ENCODE peak calls at places on chromosomes 6 and 20, in five cellular contexts. O is GM23338, V is adrenal gland, J is fibroblast of lung, Z is suprapubic skin. C is an unnamed sample. For H3K27me3, the result is how much of the 10 kb centered on the place peaks cover.

GRCh38 chr6:11429577-11429976 is 108.0 kb upstream of the TMEM170B start:
- DNase-seq in Z (no peak), V (no peak), J (peak), O (peak), C (no peak)

GRCh38 chr6:33630014-33630413 is 8.9 kb downstream of the ITPR3 start:
- DNase-seq in V (no peak), Z (no peak), O (no peak), J (no peak), C (no peak)

GRCh38 chr6:17621003-17621402 is 20.9 kb downstream of the FAM8A1 start:
- DNase-seq in J (peak), O (no peak), V (no peak), Z (no peak), C (no peak)

GRCh38 chr6:145214570-145214969 is 520.8 kb downstream of the EPM2A start:
- DNase-seq in V (peak), O (peak), Z (no peak), J (peak), C (no peak)

GRCh38 chr20:45294003-45294368 is 12.7 kb upstream of the RBPJL start:
- DNase-seq in O (no peak), J (no peak), Z (no peak), V (no peak), C (no peak)

GRCh38 chr6:20463396-20463795 is 61.7 kb downstream of the E2F3 start:
- DNase-seq in V (no peak), J (no peak), O (no peak), Z (no peak), C (no peak)

GRCh38 chr6:34792605-34793500 is 970 bp downstream of the BLTP3A start:
- DNase-seq in J (peak), Z (no peak), O (peak), V (peak), C (peak)

GRCh38 chr6:89471287-89471867 is 38.4 kb downstream of the ANKRD6 start:
- DNase-seq in V (no peak), O (peak), J (peak), Z (no peak), C (no peak)

GRCh38 chr20:7693761-7694160 is 246.5 kb downstream of the HAO1 start:
- DNase-seq in Z (no peak), O (no peak), V (no peak), J (peak), C (no peak)

GRCh38 chr20:50379049-50379990 is 130.9 kb upstream of the PTPN1 start:
- DNase-seq in V (peak), O (no peak), Z (peak), J (peak), C (no peak)

GRCh38 chr6:10837692-10837996 is 695 bp downstream of the MAK start:
- DNase-seq in V (peak), O (no peak), J (no peak), Z (no peak), C (peak)

GRCh38 chr6:156912431-156912830 is 135.3 kb downstream of the ARID1B start:
- DNase-seq in O (peak), J (no peak), V (no peak), Z (no peak), C (no peak)

GRCh38 chr20:25452333-25452732 is 44.9 kb downstream of the GINS1 start:
- DNase-seq in O (no peak), V (no peak), Z (no peak), J (no peak), C (no peak)

GRCh38 chr6:72709436-72709835 is 87.6 kb downstream of the KCNQ5 start:
- DNase-seq in V (no peak), O (no peak), Z (no peak), J (no peak), C (no peak)

GRCh38 chr6:124466949-124467348 is 495.3 kb upstream of the RNF217 start:
- DNase-seq in V (no peak), J (peak), Z (no peak), O (no peak), C (no peak)

GRCh38 chr6:145502417-145502816 is 232.9 kb downstream of the EPM2A start:
- DNase-seq in V (no peak), O (no peak), J (no peak), Z (no peak), C (no peak)

GRCh38 chr6:37547564-37548061 is 47.9 kb upstream of the CCDC167 start:
- DNase-seq in Z (no peak), O (no peak), J (peak), V (peak), C (no peak)

GRCh38 chr6:106502534-106502933 is 126.8 kb downstream of the RTN4IP1 start:
- DNase-seq in V (no peak), Z (no peak), O (no peak), J (no peak), C (no peak)

GRCh38 chr6:40328376-40328987 is 258.7 kb downstream of the LRFN2 start:
- DNase-seq in J (no peak), Z (no peak), O (peak), V (peak), C (peak)

GRCh38 chr6:132126150-132126549 is 175.0 kb upstream of the CCN2 start:
- DNase-seq in O (peak), Z (no peak), J (no peak), V (no peak), C (no peak)

GRCh38 chr20:56420940-56421688 is 9.1 kb downstream of the CASS4 start:
- DNase-seq in J (no peak), Z (no peak), V (peak), O (no peak), C (no peak)

GRCh38 chr6:108948252-108948651 is 100.0 kb downstream of the ARMC2 start:
- DNase-seq in O (no peak), V (no peak), J (no peak), Z (no peak), C (no peak)

GRCh38 chr6:21748343-21749063 is 155.0 kb downstream of the SOX4 start:
- DNase-seq in Z (no peak), V (no peak), O (peak), J (peak), C (no peak)

GRCh38 chr20:63973636-63974401 is 4.1 kb upstream of the ZNF512B start:
- DNase-seq in O (peak), J (peak), Z (peak), V (peak), C (peak)

GRCh38 chr20:36777576-36777975 is 4.0 kb upstream of the DSN1 start:
- DNase-seq in V (no peak), O (no peak), Z (no peak), J (no peak), C (no peak)

GRCh38 chr20:845967-846893 is 12.7 kb downstream of the FAM110A start:
- DNase-seq in J (no peak), Z (no peak), V (no peak), O (no peak), C (no peak)

GRCh38 chr6:161256390-161256789 is 17.5 kb downstream of the AGPAT4 start:
- DNase-seq in O (no peak), Z (no peak), J (no peak), V (no peak), C (no peak)

GRCh38 chr6:126118934-126119333 is 132.6 kb downstream of the TRMT11 start:
- DNase-seq in Z (no peak), V (no peak), J (peak), O (no peak), C (no peak)

GRCh38 chr20:37395411-37395800 is 49.5 kb downstream of the SRC start:
- DNase-seq in Z (no peak), O (no peak), V (no peak), J (no peak), C (no peak)

GRCh38 chr6:138403324-138403800 is 661 bp upstream of the HEBP2 start:
- DNase-seq in Z (no peak), O (no peak), V (peak), J (no peak), C (peak)

GRCh38 chr20:9348316-9348715 is 166.1 kb upstream of the LAMP5 start:
- DNase-seq in Z (no peak), O (no peak), V (no peak), J (no peak), C (no peak)

GRCh38 chr6:115782612-115783011 is 278.1 kb downstream of the FRK start:
- DNase-seq in V (no peak), J (no peak), O (no peak), Z (no peak), C (no peak)

GRCh38 chr6:5937516-5937915 is 69.2 kb downstream of the NRN1 start:
- DNase-seq in J (no peak), V (no peak), Z (no peak), O (no peak), C (no peak)

GRCh38 chr6:7914311-7914710 is 3.7 kb upstream of the TXNDC5 start:
- DNase-seq in O (no peak), Z (no peak), J (no peak), V (peak), C (no peak)

GRCh38 chr6:130760006-130760405 is 67.2 kb upstream of the SMLR1 start:
- DNase-seq in V (peak), Z (no peak), J (peak), O (peak), C (peak)

GRCh38 chr6:37516076-37516919 is 16.6 kb upstream of the CCDC167 start:
- DNase-seq in J (no peak), V (peak), Z (no peak), O (peak), C (peak)

GRCh38 chr6:14889698-14890593 is 355.9 kb upstream of the JARID2 start:
- DNase-seq in O (no peak), J (no peak), V (no peak), Z (no peak), C (no peak)

GRCh38 chr6:152151930-152152329 is 344.4 kb downstream of the ESR1 start:
- DNase-seq in Z (no peak), V (no peak), J (no peak), O (no peak), C (no peak)

GRCh38 chr6:52876056-52876787 is 33.3 kb downstream of the GSTA3 start:
- DNase-seq in V (no peak), Z (no peak), J (no peak), O (no peak), C (no peak)

GRCh38 chr6:52877168-52877567 is 32.3 kb downstream of the GSTA3 start:
- DNase-seq in J (peak), O (no peak), Z (no peak), V (no peak), C (no peak)

GRCh38 chr6:52877786-52878185 is 31.7 kb downstream of the GSTA3 start:
- DNase-seq in J (peak), Z (no peak), V (no peak), O (no peak), C (no peak)

GRCh38 chr6:52881996-52882841 is 27.3 kb downstream of the GSTA3 start:
- DNase-seq in V (peak), O (peak), J (peak), Z (no peak), C (peak)

DNA sequence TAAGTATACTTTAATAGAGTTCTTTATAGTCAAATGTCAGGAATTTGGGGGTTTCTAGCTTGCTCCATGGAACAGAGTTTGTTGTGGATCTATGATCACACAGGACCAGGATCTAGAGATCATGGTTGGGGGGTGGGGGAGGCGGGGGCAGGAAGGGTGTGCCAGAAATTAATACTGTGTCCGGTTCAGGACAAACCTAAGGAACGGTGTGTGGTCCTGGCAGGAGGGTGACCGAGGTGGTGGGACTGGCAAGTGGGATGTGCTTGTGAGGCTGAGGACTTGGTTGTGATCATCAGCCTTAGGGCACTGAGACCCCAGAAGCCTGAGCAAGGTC is 27.9 kb downstream of the GSTA3 start:
- DNase-seq in J (no peak), Z (no peak), O (no peak), V (no peak), C (no peak)
- H3K4me3 ChIP-seq in J (no peak), Z (peak), O (peak), V (peak), C (peak)

DNA sequence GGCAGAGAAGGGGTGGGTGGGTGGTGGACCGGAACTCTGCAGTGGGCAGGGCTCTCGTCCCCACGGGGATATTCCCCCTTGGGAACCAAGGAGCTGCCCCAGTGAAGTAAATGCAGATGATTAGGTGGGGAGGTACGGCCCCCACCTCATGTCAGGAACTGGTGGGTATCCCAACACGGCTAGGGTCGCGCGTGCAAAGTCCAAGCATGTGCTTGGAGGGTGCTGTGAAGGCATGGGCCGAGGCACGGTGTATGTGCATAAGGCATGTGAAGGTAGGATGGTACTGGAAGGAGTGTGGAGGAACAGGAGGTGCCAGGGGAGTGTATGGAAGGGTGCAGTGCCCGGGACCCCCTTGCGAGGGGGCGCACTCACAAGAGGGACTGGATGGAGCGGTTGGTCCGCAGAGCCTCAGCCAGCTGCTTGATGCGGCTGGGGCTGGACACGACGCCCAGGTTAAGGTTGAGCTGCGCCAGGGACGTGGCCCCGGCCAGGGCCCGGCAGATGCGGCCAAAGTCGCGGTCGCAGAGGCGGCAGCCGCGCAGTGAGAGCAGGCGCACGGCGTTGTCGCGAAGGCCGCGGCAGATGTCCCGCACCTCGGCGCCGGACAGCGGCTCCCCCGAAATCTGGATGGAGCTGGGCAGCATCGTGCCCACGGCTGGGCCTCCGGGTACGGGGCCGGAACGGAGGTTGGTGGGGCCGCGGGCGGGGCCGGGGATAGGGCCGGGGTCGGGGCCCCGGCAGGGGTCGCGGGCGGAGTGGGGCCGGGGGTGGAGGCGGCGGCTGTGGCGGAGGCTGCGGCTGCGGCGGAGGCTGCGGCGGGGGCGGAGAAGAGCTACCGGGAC is 783 bp downstream of the LRRC73 start:
- DNase-seq in Z (no peak), V (peak), J (no peak), O (peak), C (no peak)
- TF ChIP-seq CTCF in Z (no peak), V (no peak), J (no peak), O (peak), C (peak)

GRCh38 chr6:1619106-1619665 is 9.5 kb downstream of the FOXC1 start:
- DNase-seq in V (no peak), J (no peak), O (no peak), Z (no peak), C (no peak)
- H3K27me3 ChIP-seq in V (under half), J (under half), O (half or more), Z (half or more), C (under half)

GRCh38 chr6:30554962-30555361 is 1.3 kb downstream of the GNL1 start:
- DNase-seq in O (no peak), V (no peak), Z (no peak), J (no peak), C (no peak)
- H3K4me3 ChIP-seq in O (peak), V (peak), Z (peak), J (peak), C (peak)

GRCh38 chr20:23078994-23079364 is 7.1 kb downstream of the CD93 start:
- DNase-seq in V (no peak), O (peak), Z (no peak), J (no peak), C (peak)
- TF ChIP-seq CTCF in V (no peak), O (peak), Z (no peak), J (peak), C (peak)

GRCh38 chr6:73801652-73802268 is 105.8 kb downstream of the CD109 start:
- DNase-seq in J (no peak), Z (no peak), O (no peak), V (no peak), C (no peak)

GRCh38 chr6:73803562-73804221 is 107.7 kb downstream of the CD109 start:
- DNase-seq in O (peak), V (peak), Z (no peak), J (peak), C (peak)

GRCh38 chr6:73798592-73798991 is 102.6 kb downstream of the CD109 start:
- DNase-seq in O (peak), Z (no peak), V (peak), J (peak), C (no peak)

GRCh38 chr6:73800997-73801396 is 105.0 kb downstream of the CD109 start:
- DNase-seq in J (no peak), Z (no peak), V (peak), O (no peak), C (no peak)

GRCh38 chr6:73802366-73802765 is 106.4 kb downstream of the CD109 start:
- DNase-seq in O (no peak), V (no peak), J (peak), Z (no peak), C (no peak)
- H3K27me3 ChIP-seq in O (under half), V (under half), J (under half), Z (under half), C (under half)

GRCh38 chr6:84123186-84123585 is 89.6 kb downstream of the MRAP2 start:
- DNase-seq in J (no peak), Z (no peak), V (no peak), O (no peak), C (no peak)

GRCh38 chr6:84119277-84119676 is 85.7 kb downstream of the MRAP2 start:
- DNase-seq in Z (no peak), O (peak), V (no peak), J (no peak), C (no peak)

GRCh38 chr6:84118191-84118590 is 84.6 kb downstream of the MRAP2 start:
- DNase-seq in O (no peak), J (no peak), Z (no peak), V (no peak), C (no peak)
- H3K4me3 ChIP-seq in O (no peak), J (no peak), Z (no peak), V (no peak), C (no peak)

GRCh38 chr6:157946865-157947532 is 34.7 kb upstream of the SYNJ2 start:
- DNase-seq in Z (no peak), J (no peak), O (peak), V (no peak), C (no peak)
- TF ChIP-seq CTCF in Z (peak), J (peak), O (peak), V (peak), C (peak)

DNA sequence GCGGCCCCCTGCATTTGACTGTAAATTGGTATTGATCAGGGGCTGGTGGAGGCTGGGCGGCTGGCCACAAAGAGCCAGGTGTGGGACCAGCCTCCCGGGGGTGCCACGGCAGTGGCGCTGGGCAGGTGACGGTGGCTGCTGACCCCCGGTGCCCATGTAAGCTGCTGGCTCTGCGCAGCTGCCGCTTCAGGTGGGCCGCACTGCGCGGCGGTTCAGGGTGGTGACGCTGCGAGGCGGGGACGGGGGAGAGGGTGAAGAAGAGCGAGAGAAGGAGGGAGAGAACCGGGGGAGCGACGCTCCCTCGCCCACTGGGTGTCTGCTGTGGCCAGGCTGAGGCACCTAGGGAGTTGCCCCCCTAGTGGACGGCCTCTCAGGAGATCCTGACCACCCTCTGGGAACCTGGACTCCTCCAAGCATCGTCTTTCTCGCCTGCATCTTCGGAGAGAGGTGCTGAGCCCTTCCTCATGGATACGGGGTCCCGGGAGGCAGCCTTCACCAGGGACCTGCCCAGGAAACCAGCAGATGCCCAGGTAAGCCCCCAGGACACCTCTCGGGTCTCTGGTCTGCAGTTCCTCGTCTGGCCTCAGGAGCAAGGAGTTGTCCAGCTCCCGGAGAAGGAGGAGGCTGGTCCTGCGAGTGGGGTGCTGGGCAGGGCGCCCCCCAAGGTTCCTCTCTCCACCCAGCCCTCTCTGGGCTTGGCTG is 77.5 kb upstream of the GATA5 start:
- DNase-seq in Z (no peak), O (no peak), V (no peak), J (no peak), C (no peak)
- H3K27me3 ChIP-seq in Z (half or more), O (under half), V (half or more), J (under half), C (under half)